ENCODE peak calls at places on chromosomes 1 and 21, in seven cellular contexts. B is GM19239, E is activated T-cell treated with anti-CD3 and anti-CD28 coated beads for 48 hours, L is lung, N is GM12891, S is mesenchymal stem cell, Z is HFFc6. M is an unnamed sample.

GRCh38 chr1:3623441-3624150 is 1.2 kb upstream of the TPRG1L start:
- DNase-seq in L (no peak), S (no peak), E (no peak), N (no peak), Z (no peak), B (no peak), M (no peak)

GRCh38 chr1:10943991-10944730 is 68.3 kb upstream of the TARDBP start:
- DNase-seq in S (peak; percentile 21), L (no peak), Z (no peak), E (no peak), B (no peak), N (no peak), M (no peak)

GRCh38 chr1:15803380-15803779 is 4.1 kb downstream of the UQCRHL start:
- DNase-seq in B (peak; percentile 38), L (no peak), E (no peak), N (no peak), S (peak; percentile 44), Z (peak; percentile 22), M (no peak)

GRCh38 chr21:45607021-45607921 is 36.3 kb upstream of the PCBP3 start:
- DNase-seq in S (no peak), Z (no peak), B (no peak), N (no peak), E (no peak), L (no peak), M (no peak)

GRCh38 chr1:116853680-116854191 is 56.0 kb upstream of the PTGFRN start:
- DNase-seq in B (no peak), Z (peak; percentile 75), E (no peak), N (no peak), S (peak; percentile 91), L (no peak), M (no peak)

GRCh38 chr1:204574016-204574855 is 58.0 kb downstream of the MDM4 start:
- DNase-seq in S (no peak), Z (no peak), B (no peak), E (no peak), L (no peak), N (no peak), M (no peak)

GRCh38 chr21:44722701-44723100 is 11.3 kb upstream of the TSPEAR start:
- DNase-seq in S (no peak), L (no peak), B (no peak), E (no peak), N (no peak), Z (no peak), M (no peak)

GRCh38 chr1:8825985-8826481 is 8.6 kb upstream of the RERE start:
- DNase-seq in N (no peak), S (peak; percentile 81), B (no peak), E (no peak), L (no peak), Z (peak; percentile 84), M (no peak)

GRCh38 chr1:230094746-230095145 is 27.7 kb downstream of the GALNT2 start:
- DNase-seq in N (no peak), B (no peak), L (no peak), Z (no peak), E (no peak), S (no peak), M (no peak)

GRCh38 chr1:43570307-43570706 is 39.6 kb downstream of the PTPRF start:
- DNase-seq in B (no peak), N (no peak), E (no peak), Z (no peak), S (no peak), L (no peak), M (no peak)

GRCh38 chr21:43854773-43855633 is 10.0 kb upstream of the AGPAT3 start:
- DNase-seq in S (peak; percentile 36), E (peak; percentile 38), N (peak; percentile 67), Z (no peak), L (no peak), B (peak; percentile 71), M (peak; percentile 81)

GRCh38 chr1:70790232-70790923 is 257.2 kb downstream of the PTGER3 start:
- DNase-seq in N (no peak), L (no peak), B (no peak), E (no peak), Z (no peak), S (no peak), M (no peak)

GRCh38 chr1:159705251-159705910 is 9.0 kb downstream of the CRP start:
- DNase-seq in B (no peak), E (no peak), N (no peak), L (no peak), S (no peak), Z (no peak), M (no peak)

GRCh38 chr1:108593448-108593847 is 33.5 kb downstream of the EEIG2 start:
- DNase-seq in S (no peak), Z (no peak), E (no peak), L (no peak), B (no peak), N (no peak), M (no peak)

GRCh38 chr1:27726173-27726793 is 522 bp downstream of the FAM76A start:
- DNase-seq in L (peak; percentile 57), Z (peak; percentile 23), N (peak; percentile 56), E (no peak), S (peak; percentile 61), B (peak; percentile 48), M (peak; percentile 80)

GRCh38 chr1:247298701-247299100 is 33.0 kb downstream of the ZNF496 start:
- DNase-seq in S (no peak), Z (no peak), E (no peak), B (no peak), N (no peak), L (no peak), M (no peak)

GRCh38 chr21:26443291-26443690 is 129.8 kb downstream of the CYYR1 start:
- DNase-seq in B (no peak), S (no peak), N (no peak), E (no peak), L (no peak), Z (no peak), M (no peak)

GRCh38 chr1:222886194-222887126 is 71.6 kb downstream of the DISP1 start:
- DNase-seq in Z (no peak), S (no peak), E (no peak), N (no peak), B (no peak), L (no peak), M (no peak)

GRCh38 chr1:10920063-10920626 is 92.3 kb upstream of the TARDBP start:
- DNase-seq in L (no peak), S (no peak), E (no peak), B (no peak), Z (no peak), N (no peak), M (no peak)

GRCh38 chr1:34885405-34886247 is 26.1 kb upstream of the SMIM12 start:
- DNase-seq in N (peak; percentile 49), E (peak; percentile 65), S (peak; percentile 31), B (no peak), Z (no peak), L (peak; percentile 44), M (peak; percentile 56)

GRCh38 chr1:114610546-114611245 is 29.3 kb upstream of the BCAS2 start:
- DNase-seq in Z (no peak), N (no peak), L (no peak), S (peak; percentile 27), E (no peak), B (no peak), M (no peak)

GRCh38 chr1:92030701-92031107 is 919 bp downstream of the EPHX4 start:
- DNase-seq in Z (no peak), S (peak; percentile 72), B (no peak), N (no peak), E (no peak), L (no peak), M (no peak)

GRCh38 chr1:243268751-243269460 is 13.1 kb downstream of the SDCCAG8 start:
- DNase-seq in Z (no peak), B (no peak), N (no peak), L (no peak), S (peak; percentile 64), E (no peak), M (no peak)

GRCh38 chr1:178344513-178345077 is 152.2 kb downstream of the CLEC20A start:
- DNase-seq in E (no peak), B (no peak), S (peak; percentile 79), Z (peak; percentile 95), L (no peak), N (no peak), M (peak; percentile 15)

GRCh38 chr1:209710837-209711236 is 6.2 kb downstream of the HSD11B1 start:
- DNase-seq in S (no peak), B (no peak), E (no peak), N (no peak), Z (no peak), L (no peak), M (no peak)

GRCh38 chr1:186828612-186829542 is at the start of gene PLA2G4A:
- DNase-seq in B (no peak), Z (peak; percentile 52), E (no peak), L (peak; percentile 57), N (no peak), S (peak; percentile 80), M (peak; percentile 46)

GRCh38 chr21:20030390-20030789 is 967.8 kb upstream of the NCAM2 start:
- DNase-seq in S (no peak), L (no peak), B (no peak), N (no peak), Z (no peak), E (no peak), M (no peak)

GRCh38 chr1:15201849-15202551 is 45.0 kb upstream of the FHAD1 start:
- DNase-seq in N (no peak), Z (no peak), S (peak; percentile 50), E (no peak), B (no peak), L (no peak), M (no peak)

GRCh38 chr1:76303348-76303712 is 228.8 kb downstream of the ST6GALNAC3 start:
- DNase-seq in S (no peak), B (no peak), Z (no peak), L (no peak), N (no peak), E (no peak), M (no peak)

GRCh38 chr1:29488794-29489309 is 252.5 kb downstream of the PTPRU start:
- DNase-seq in N (no peak), S (no peak), B (no peak), Z (no peak), L (no peak), E (no peak), M (no peak)

GRCh38 chr1:59107516-59107915 is 189.4 kb upstream of the FGGY start:
- DNase-seq in E (no peak), S (no peak), Z (no peak), N (no peak), B (no peak), L (no peak), M (no peak)

M was measured in GM10248.